ENCODE peak calls at places on chromosomes 4 and X, in four cellular contexts. E is lower lobe of right lung, B is Calu3, L is HCT116. S is an unnamed sample.

GRCh38 chr4:186473933-186474332 is 81.4 kb downstream of the MTNR1A start:
- DNase-seq in E (no peak), B (no peak), L (no peak), S (no peak)

GRCh38 chr4:149727663-149728062 is 88.0 kb downstream of the IQCM start:
- DNase-seq in E (no peak), B (no peak), L (no peak), S (no peak)

GRCh38 chr4:157010630-157011029 is 39.0 kb upstream of the PDGFC start:
- DNase-seq in E (no peak), B (no peak), L (no peak), S (no peak)

GRCh38 chrX:313546-313945 is 5.0 kb downstream of the GTPBP6 start:
- DNase-seq in E (peak), B (no peak), L (no peak), S (no peak)

GRCh38 chr4:53987761-53988171 is 76.6 kb downstream of the CHIC2 start:
- DNase-seq in E (no peak), B (no peak), L (peak), S (peak)

GRCh38 chrX:118569676-118570075 is 74.1 kb downstream of the DOCK11 start:
- DNase-seq in E (no peak), B (no peak), L (no peak), S (no peak)

GRCh38 chrX:115892056-115892708 is 278.4 kb upstream of the AGTR2 start:
- DNase-seq in E (no peak), B (no peak), L (peak), S (no peak)

GRCh38 chr4:98260047-98260578 is 1.1 kb upstream of the RAP1GDS1 start:
- DNase-seq in E (no peak), B (peak), L (peak), S (peak)

GRCh38 chr4:128288689-128289106 is 1.1 kb upstream of the PGRMC2 start:
- DNase-seq in E (no peak), B (peak), L (no peak), S (peak)

GRCh38 chrX:111445485-111445884 is 33.5 kb upstream of the DCX start:
- DNase-seq in E (no peak), B (no peak), L (peak), S (peak)

GRCh38 chr4:10656420-10656819 is 28.1 kb downstream of the CLNK start:
- DNase-seq in E (no peak), B (no peak), L (no peak), S (no peak)
- TF ChIP-seq CTCF in E (no peak), B (no peak), L (no peak), S (no peak)

DNA sequence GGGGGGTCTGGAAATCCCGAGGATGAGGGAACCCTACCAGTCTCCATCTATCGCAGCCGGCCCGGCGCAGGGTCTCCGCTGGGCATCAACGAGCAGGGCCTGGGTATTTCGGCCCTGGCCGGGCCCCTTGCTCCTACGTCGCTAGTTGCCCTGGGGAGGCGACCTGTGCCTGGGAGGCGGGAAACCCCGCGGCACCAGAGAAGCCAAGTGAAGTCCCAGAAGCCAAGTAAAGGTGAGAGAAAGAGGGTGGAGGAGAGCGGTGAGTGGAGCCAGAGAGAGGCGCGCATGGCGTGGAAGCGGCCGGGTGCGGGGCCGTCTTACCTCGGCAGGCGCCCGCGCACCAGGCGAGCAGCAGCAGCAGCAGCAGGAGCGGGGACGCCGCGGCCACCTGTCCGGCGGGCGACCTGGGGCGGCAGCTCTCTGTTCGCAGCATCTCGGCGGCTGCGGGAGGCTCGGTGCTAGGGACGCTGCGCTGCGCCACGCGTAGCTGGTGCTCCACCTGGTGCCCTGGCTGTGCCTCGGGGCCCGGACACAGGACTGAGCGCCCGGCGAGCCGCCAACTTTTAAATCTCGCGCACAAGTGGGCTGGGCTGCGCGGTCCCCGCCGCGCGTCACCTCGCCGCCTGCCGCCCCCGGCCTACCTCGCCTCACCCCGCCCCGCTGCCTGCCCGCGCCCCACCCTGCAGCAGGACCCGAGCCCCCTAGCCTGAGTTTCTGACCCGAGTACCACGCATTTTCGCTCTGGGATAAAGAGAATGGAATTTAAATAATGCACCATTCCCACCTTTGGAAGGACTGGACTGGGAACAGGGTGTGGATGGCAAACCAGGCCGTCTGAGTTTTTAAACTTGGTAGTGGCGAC is at the start of gene NMU:
- DNase-seq in E (peak), B (peak), L (peak), S (no peak)
- TF ChIP-seq CTCF in E (peak), B (no peak), L (no peak), S (no peak)

GRCh38 chr4:160981083-160981482 is 1182.7 kb downstream of the FSTL5 start:
- DNase-seq in E (no peak), B (no peak), L (no peak), S (no peak)
- TF ChIP-seq CTCF in E (no peak), B (no peak), L (no peak), S (no peak)

GRCh38 chr4:184526228-184526627 is 51.9 kb upstream of the IRF2 start:
- DNase-seq in E (no peak), B (no peak), L (no peak), S (no peak)
- TF ChIP-seq CTCF in E (no peak), B (no peak), L (no peak), S (no peak)

GRCh38 chr4:3791910-3792542 is 25.8 kb downstream of the ADRA2C start:
- DNase-seq in E (peak), B (peak), L (no peak), S (peak)
- TF ChIP-seq CTCF in E (no peak), B (no peak), L (no peak), S (no peak)

GRCh38 chrX:109632906-109633504 is 8.0 kb upstream of the KCNE5 start:
- DNase-seq in E (no peak), B (peak), L (no peak), S (peak)
- TF ChIP-seq CTCF in E (peak), B (peak), L (peak), S (peak)

GRCh38 chr4:47494124-47494430 is 9.0 kb downstream of the ATP10D start:
- DNase-seq in E (no peak), B (no peak), L (no peak), S (no peak)
- TF ChIP-seq CTCF in E (no peak), B (no peak), L (no peak), S (no peak)

S was measured in choroid plexus epithelial cell.